ENCODE peak calls at places on chromosomes 6 and 20, in eight cellular contexts. One of them, this sample, is unnamed.
A peak's percentile ranks its signal among the peaks of the same experiment; 100 is the strongest.

GRCh38 chr20:62705626-62706025 is 3.0 kb upstream of the NTSR1 start:
- DNase-seq in SK-N-SH: no peak
- DNase-seq in lower lobe of right lung: no peak
- DNase-seq in endothelial cell of umbilical vein: no peak
- DNase-seq in stomach: no peak
- DNase-seq in fibroblast of lung: no peak
- DNase-seq in testis: no peak
- DNase-seq in neural progenitor cell: no peak
- DNase-seq in this sample: no peak

GRCh38 chr6:131532476-131533108 is 40.4 kb upstream of the ARG1 start:
- DNase-seq in fibroblast of lung: no peak
- DNase-seq in endothelial cell of umbilical vein: no peak
- DNase-seq in SK-N-SH: no peak
- DNase-seq in testis: no peak
- DNase-seq in stomach: no peak
- DNase-seq in lower lobe of right lung: no peak
- DNase-seq in neural progenitor cell: no peak
- DNase-seq in this sample: no peak

GRCh38 chr6:28137458-28138020 is 4.1 kb upstream of the ZKSCAN8 start:
- DNase-seq in SK-N-SH: no peak
- DNase-seq in lower lobe of right lung: no peak
- DNase-seq in stomach: no peak
- DNase-seq in fibroblast of lung: peak; percentile 29
- DNase-seq in neural progenitor cell: no peak
- DNase-seq in testis: no peak
- DNase-seq in endothelial cell of umbilical vein: no peak
- DNase-seq in this sample: no peak

GRCh38 chr6:2782825-2783187 is 17.6 kb downstream of the WRNIP1 start:
- DNase-seq in fibroblast of lung: no peak
- DNase-seq in stomach: no peak
- DNase-seq in SK-N-SH: no peak
- DNase-seq in lower lobe of right lung: no peak
- DNase-seq in neural progenitor cell: no peak
- DNase-seq in endothelial cell of umbilical vein: no peak
- DNase-seq in testis: no peak
- DNase-seq in this sample: no peak

GRCh38 chr6:118320652-118321051 is 227.4 kb upstream of the PLN start:
- DNase-seq in testis: no peak
- DNase-seq in lower lobe of right lung: no peak
- DNase-seq in endothelial cell of umbilical vein: peak; percentile 4
- DNase-seq in SK-N-SH: no peak
- DNase-seq in stomach: no peak
- DNase-seq in fibroblast of lung: no peak
- DNase-seq in neural progenitor cell: no peak
- DNase-seq in this sample: no peak

GRCh38 chr20:23551383-23551782 is 16.9 kb downstream of the CST9L start:
- DNase-seq in endothelial cell of umbilical vein: no peak
- DNase-seq in fibroblast of lung: no peak
- DNase-seq in testis: no peak
- DNase-seq in stomach: no peak
- DNase-seq in SK-N-SH: no peak
- DNase-seq in lower lobe of right lung: no peak
- DNase-seq in neural progenitor cell: no peak
- DNase-seq in this sample: no peak

GRCh38 chr20:2301164-2301622 is 5.4 kb downstream of the TGM3 start:
- DNase-seq in endothelial cell of umbilical vein: no peak
- DNase-seq in stomach: no peak
- DNase-seq in testis: peak; percentile 49
- DNase-seq in lower lobe of right lung: peak; percentile 80
- DNase-seq in neural progenitor cell: no peak
- DNase-seq in SK-N-SH: no peak
- DNase-seq in fibroblast of lung: peak; percentile 17
- DNase-seq in this sample: peak; percentile 72

GRCh38 chr20:23637282-23638221 is at the start of gene CST3:
- DNase-seq in neural progenitor cell: peak; percentile 85
- DNase-seq in fibroblast of lung: peak; percentile 87
- DNase-seq in testis: peak; percentile 94
- DNase-seq in endothelial cell of umbilical vein: peak; percentile 76
- DNase-seq in lower lobe of right lung: peak; percentile 94
- DNase-seq in SK-N-SH: peak; percentile 91
- DNase-seq in stomach: peak; percentile 91
- DNase-seq in this sample: peak; percentile 92

GRCh38 chr6:52390361-52390727 is 28.4 kb downstream of the PAQR8 start:
- DNase-seq in lower lobe of right lung: no peak
- DNase-seq in neural progenitor cell: no peak
- DNase-seq in endothelial cell of umbilical vein: peak; percentile 65
- DNase-seq in fibroblast of lung: peak; percentile 80
- DNase-seq in stomach: no peak
- DNase-seq in testis: no peak
- DNase-seq in SK-N-SH: peak; percentile 34
- DNase-seq in this sample: no peak

GRCh38 chr20:46572181-46572580 is 21.7 kb upstream of the OCSTAMP start:
- DNase-seq in stomach: peak; percentile 70
- DNase-seq in SK-N-SH: peak; percentile 73
- DNase-seq in fibroblast of lung: no peak
- DNase-seq in neural progenitor cell: no peak
- DNase-seq in testis: peak; percentile 75
- DNase-seq in endothelial cell of umbilical vein: peak; percentile 55
- DNase-seq in lower lobe of right lung: no peak
- DNase-seq in this sample: no peak

GRCh38 chr6:44284867-44285266 is 14.6 kb downstream of the TMEM151B start:
- DNase-seq in lower lobe of right lung: no peak
- DNase-seq in neural progenitor cell: no peak
- DNase-seq in stomach: no peak
- DNase-seq in endothelial cell of umbilical vein: no peak
- DNase-seq in testis: no peak
- DNase-seq in SK-N-SH: no peak
- DNase-seq in fibroblast of lung: no peak
- DNase-seq in this sample: no peak
- H3K4me1 ChIP-seq in lower lobe of right lung: no peaks in the 10 kb centered on the region
- H3K4me1 ChIP-seq in neural progenitor cell: no peaks in the 10 kb centered on the region
- H3K4me1 ChIP-seq in stomach: no peaks in the 10 kb centered on the region
- H3K4me1 ChIP-seq in endothelial cell of umbilical vein: no peaks in the 10 kb centered on the region
- H3K4me1 ChIP-seq in testis: no peaks in the 10 kb centered on the region
- H3K4me1 ChIP-seq in SK-N-SH: no peaks in the 10 kb centered on the region
- H3K4me1 ChIP-seq in fibroblast of lung: no peaks in the 10 kb centered on the region
- H3K4me1 ChIP-seq in this sample: no peaks in the 10 kb centered on the region

GRCh38 chr6:126614642-126615504 is 275.0 kb downstream of the CENPW start:
- DNase-seq in testis: no peak
- DNase-seq in neural progenitor cell: peak; percentile 45
- DNase-seq in endothelial cell of umbilical vein: no peak
- DNase-seq in lower lobe of right lung: no peak
- DNase-seq in fibroblast of lung: no peak
- DNase-seq in stomach: no peak
- DNase-seq in SK-N-SH: no peak
- DNase-seq in this sample: no peak
- TF ChIP-seq CTCF in testis: no peak
- TF ChIP-seq CTCF in neural progenitor cell: no peak
- TF ChIP-seq CTCF in endothelial cell of umbilical vein: no peak
- TF ChIP-seq CTCF in lower lobe of right lung: no peak
- TF ChIP-seq CTCF in fibroblast of lung: no peak
- TF ChIP-seq CTCF in stomach: no peak
- TF ChIP-seq CTCF in SK-N-SH: no peak
- TF ChIP-seq CTCF in this sample: no peak

GRCh38 chr6:152220785-152221184 is 413.3 kb downstream of the ESR1 start:
- DNase-seq in SK-N-SH: no peak
- DNase-seq in stomach: no peak
- DNase-seq in endothelial cell of umbilical vein: no peak
- DNase-seq in fibroblast of lung: no peak
- DNase-seq in testis: no peak
- DNase-seq in lower lobe of right lung: no peak
- DNase-seq in neural progenitor cell: no peak
- DNase-seq in this sample: no peak

GRCh38 chr6:152223622-152224021 is 413.5 kb downstream of the SYNE1 start:
- DNase-seq in fibroblast of lung: no peak
- DNase-seq in stomach: no peak
- DNase-seq in neural progenitor cell: peak; percentile 31
- DNase-seq in testis: no peak
- DNase-seq in endothelial cell of umbilical vein: no peak
- DNase-seq in lower lobe of right lung: no peak
- DNase-seq in SK-N-SH: no peak
- DNase-seq in this sample: no peak

GRCh38 chr6:152225231-152225934 is 411.8 kb downstream of the SYNE1 start:
- DNase-seq in stomach: no peak
- DNase-seq in fibroblast of lung: peak; percentile 39
- DNase-seq in testis: no peak
- DNase-seq in SK-N-SH: no peak
- DNase-seq in neural progenitor cell: no peak
- DNase-seq in lower lobe of right lung: no peak
- DNase-seq in endothelial cell of umbilical vein: no peak
- DNase-seq in this sample: no peak

GRCh38 chr6:152218887-152219286 is 411.4 kb downstream of the ESR1 start:
- DNase-seq in fibroblast of lung: no peak
- DNase-seq in neural progenitor cell: no peak
- DNase-seq in stomach: no peak
- DNase-seq in lower lobe of right lung: no peak
- DNase-seq in SK-N-SH: no peak
- DNase-seq in testis: no peak
- DNase-seq in endothelial cell of umbilical vein: no peak
- DNase-seq in this sample: no peak

GRCh38 chr6:152221806-152222628 is 414.5 kb downstream of the ESR1 start:
- DNase-seq in stomach: no peak
- DNase-seq in fibroblast of lung: peak; percentile 5
- DNase-seq in SK-N-SH: no peak
- DNase-seq in testis: peak; percentile 23
- DNase-seq in lower lobe of right lung: no peak
- DNase-seq in endothelial cell of umbilical vein: no peak
- DNase-seq in neural progenitor cell: peak; percentile 18
- DNase-seq in this sample: no peak
- H3K36me3 ChIP-seq in stomach: peaks cover 83% of the 10 kb centered on the region
- H3K36me3 ChIP-seq in fibroblast of lung: peaks cover 9% of the 10 kb centered on the region
- H3K36me3 ChIP-seq in SK-N-SH: peaks cover 79% of the 10 kb centered on the region
- H3K36me3 ChIP-seq in testis: no peaks in the 10 kb centered on the region
- H3K36me3 ChIP-seq in lower lobe of right lung: peaks cover 95% of the 10 kb centered on the region
- H3K36me3 ChIP-seq in endothelial cell of umbilical vein: peaks cover 21% of the 10 kb centered on the region
- H3K36me3 ChIP-seq in neural progenitor cell: no peaks in the 10 kb centered on the region
- H3K36me3 ChIP-seq in this sample: peaks cover 72% of the 10 kb centered on the region

DNA sequence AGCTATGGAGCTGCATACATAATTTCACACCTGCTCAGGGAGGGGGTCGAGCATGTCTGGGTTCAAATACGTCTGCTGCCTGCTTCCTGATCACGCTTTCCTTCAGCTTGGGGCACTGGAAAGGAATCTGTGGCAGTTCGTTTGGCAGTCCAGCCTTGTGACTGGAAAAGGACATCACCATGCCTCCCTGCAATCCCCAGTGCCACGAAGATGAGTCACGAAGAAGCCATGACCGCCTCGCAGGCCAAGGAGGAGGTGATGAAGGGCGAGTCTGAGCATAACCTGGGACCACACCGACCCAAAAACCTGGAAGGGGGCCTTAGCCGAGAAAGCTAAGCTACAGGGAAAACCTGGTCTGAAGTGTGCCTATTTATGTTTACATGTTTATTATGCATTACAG is 13.1 kb downstream of the JAG1 start:
- DNase-seq in stomach: no peak
- DNase-seq in testis: no peak
- DNase-seq in SK-N-SH: no peak
- DNase-seq in neural progenitor cell: no peak
- DNase-seq in endothelial cell of umbilical vein: no peak
- DNase-seq in fibroblast of lung: no peak
- DNase-seq in lower lobe of right lung: no peak
- DNase-seq in this sample: peak; percentile 87
- H3K4me1 ChIP-seq in stomach: peaks cover 51% of the 10 kb centered on the region
- H3K4me1 ChIP-seq in testis: peaks cover 26% of the 10 kb centered on the region
- H3K4me1 ChIP-seq in SK-N-SH: peaks cover 24% of the 10 kb centered on the region
- H3K4me1 ChIP-seq in neural progenitor cell: peaks cover 56% of the 10 kb centered on the region
- H3K4me1 ChIP-seq in endothelial cell of umbilical vein: peaks cover 15% of the 10 kb centered on the region
- H3K4me1 ChIP-seq in fibroblast of lung: peaks cover 4% of the 10 kb centered on the region
- H3K4me1 ChIP-seq in lower lobe of right lung: peaks cover 53% of the 10 kb centered on the region
- H3K4me1 ChIP-seq in this sample: no peaks in the 10 kb centered on the region

GRCh38 chr6:44645276-44645675 is 257.8 kb downstream of the CDC5L start:
- DNase-seq in stomach: no peak
- DNase-seq in lower lobe of right lung: no peak
- DNase-seq in SK-N-SH: no peak
- DNase-seq in testis: peak; percentile 24
- DNase-seq in endothelial cell of umbilical vein: no peak
- DNase-seq in fibroblast of lung: no peak
- DNase-seq in neural progenitor cell: no peak
- DNase-seq in this sample: no peak
- TF ChIP-seq CTCF in stomach: no peak
- TF ChIP-seq CTCF in lower lobe of right lung: no peak
- TF ChIP-seq CTCF in SK-N-SH: no peak
- TF ChIP-seq CTCF in testis: no peak
- TF ChIP-seq CTCF in endothelial cell of umbilical vein: peak; percentile 1
- TF ChIP-seq CTCF in fibroblast of lung: peak; percentile 8
- TF ChIP-seq CTCF in neural progenitor cell: no peak
- TF ChIP-seq CTCF in this sample: no peak

GRCh38 chr6:135162678-135163439 is 18.2 kb upstream of the MYB start:
- DNase-seq in fibroblast of lung: no peak
- DNase-seq in lower lobe of right lung: no peak
- DNase-seq in SK-N-SH: peak; percentile 50
- DNase-seq in endothelial cell of umbilical vein: peak; percentile 35
- DNase-seq in neural progenitor cell: peak; percentile 71
- DNase-seq in testis: peak; percentile 57
- DNase-seq in stomach: peak; percentile 40
- DNase-seq in this sample: no peak
- H3K36me3 ChIP-seq in fibroblast of lung: no peaks in the 10 kb centered on the region
- H3K36me3 ChIP-seq in lower lobe of right lung: no peaks in the 10 kb centered on the region
- H3K36me3 ChIP-seq in SK-N-SH: no peaks in the 10 kb centered on the region
- H3K36me3 ChIP-seq in endothelial cell of umbilical vein: no peaks in the 10 kb centered on the region
- H3K36me3 ChIP-seq in neural progenitor cell: no peaks in the 10 kb centered on the region
- H3K36me3 ChIP-seq in testis: no peaks in the 10 kb centered on the region
- H3K36me3 ChIP-seq in stomach: no peaks in the 10 kb centered on the region
- H3K36me3 ChIP-seq in this sample: no peaks in the 10 kb centered on the region

GRCh38 chr20:49676581-49677291 is 36.9 kb downstream of the B4GALT5 start:
- DNase-seq in SK-N-SH: no peak
- DNase-seq in neural progenitor cell: no peak
- DNase-seq in fibroblast of lung: peak; percentile 78
- DNase-seq in lower lobe of right lung: no peak
- DNase-seq in endothelial cell of umbilical vein: peak; percentile 45
- DNase-seq in stomach: peak; percentile 60
- DNase-seq in testis: no peak
- DNase-seq in this sample: no peak
- H3K4me1 ChIP-seq in SK-N-SH: peaks cover 55% of the 10 kb centered on the region
- H3K4me1 ChIP-seq in neural progenitor cell: peaks cover 74% of the 10 kb centered on the region
- H3K4me1 ChIP-seq in fibroblast of lung: peaks cover 22% of the 10 kb centered on the region
- H3K4me1 ChIP-seq in lower lobe of right lung: peaks cover 87% of the 10 kb centered on the region
- H3K4me1 ChIP-seq in endothelial cell of umbilical vein: peaks cover 17% of the 10 kb centered on the region
- H3K4me1 ChIP-seq in stomach: peaks cover 76% of the 10 kb centered on the region
- H3K4me1 ChIP-seq in testis: peaks cover 78% of the 10 kb centered on the region
- H3K4me1 ChIP-seq in this sample: peaks cover 82% of the 10 kb centered on the region

DNA sequence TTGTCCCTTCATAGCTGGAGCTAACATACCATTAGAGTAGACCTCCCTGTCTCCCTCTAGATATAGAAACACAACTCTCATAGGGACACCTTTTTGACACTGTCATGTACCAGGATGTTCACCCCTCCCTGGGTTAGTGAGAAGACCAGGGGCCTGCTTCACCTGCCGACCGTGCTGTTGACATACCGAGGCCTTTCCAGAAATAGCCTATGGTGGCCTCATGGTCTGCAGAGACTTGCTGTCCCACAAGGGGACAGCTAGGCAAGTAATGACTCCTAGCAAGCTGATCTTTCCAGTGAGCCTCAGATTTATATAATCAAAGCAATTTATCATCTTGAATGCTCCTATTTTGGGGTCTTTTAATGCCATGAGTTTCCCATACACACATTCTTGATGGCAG is 15.0 kb downstream of the ZDHHC14 start:
- DNase-seq in neural progenitor cell: no peak
- DNase-seq in fibroblast of lung: no peak
- DNase-seq in stomach: no peak
- DNase-seq in lower lobe of right lung: no peak
- DNase-seq in endothelial cell of umbilical vein: no peak
- DNase-seq in testis: no peak
- DNase-seq in SK-N-SH: no peak
- DNase-seq in this sample: no peak
- TF ChIP-seq CTCF in neural progenitor cell: no peak
- TF ChIP-seq CTCF in fibroblast of lung: no peak
- TF ChIP-seq CTCF in stomach: no peak
- TF ChIP-seq CTCF in lower lobe of right lung: no peak
- TF ChIP-seq CTCF in endothelial cell of umbilical vein: no peak
- TF ChIP-seq CTCF in testis: no peak
- TF ChIP-seq CTCF in SK-N-SH: no peak
- TF ChIP-seq CTCF in this sample: no peak

GRCh38 chr20:47647994-47648393 is 137.3 kb downstream of the SULF2 start:
- DNase-seq in testis: no peak
- DNase-seq in SK-N-SH: no peak
- DNase-seq in stomach: no peak
- DNase-seq in lower lobe of right lung: no peak
- DNase-seq in fibroblast of lung: no peak
- DNase-seq in endothelial cell of umbilical vein: no peak
- DNase-seq in neural progenitor cell: no peak
- DNase-seq in this sample: no peak
- H3K36me3 ChIP-seq in testis: no peaks in the 10 kb centered on the region
- H3K36me3 ChIP-seq in SK-N-SH: peaks cover 44% of the 10 kb centered on the region
- H3K36me3 ChIP-seq in stomach: peaks cover 100% of the 10 kb centered on the region
- H3K36me3 ChIP-seq in lower lobe of right lung: peaks cover 99% of the 10 kb centered on the region
- H3K36me3 ChIP-seq in fibroblast of lung: peaks cover 3% of the 10 kb centered on the region
- H3K36me3 ChIP-seq in endothelial cell of umbilical vein: peaks cover 5% of the 10 kb centered on the region
- H3K36me3 ChIP-seq in neural progenitor cell: peaks cover 18% of the 10 kb centered on the region
- H3K36me3 ChIP-seq in this sample: peaks cover 84% of the 10 kb centered on the region